ENCODE peak calls at places on chromosomes 12 and 14, in five cellular contexts. N is IMR-90; K is fibroblast of mammary gland; E is AG09319; Q is activated CD4-positive, alpha-beta T cell treated with anti-CD3 and anti-CD28 coated beads, Interleukin-2, amount 50 U/mL, for 1 hour. P is an unnamed sample.

GRCh38 chr12:57622293-57623245 is 10.4 kb downstream of the B4GALNT1 start:
- DNase-seq in N (no peak), K (no peak), E (no peak), Q (no peak), P (no peak)

GRCh38 chr14:104036250-104036649 is 49.2 kb upstream of the ASPG start:
- DNase-seq in N (no peak), K (no peak), E (no peak), Q (no peak), P (no peak)

GRCh38 chr14:95725685-95726336 is 11.9 kb upstream of the TCL1A start:
- DNase-seq in N (no peak), K (no peak), E (no peak), Q (no peak), P (no peak)

GRCh38 chr12:104323899-104324298 is 20.4 kb downstream of the EID3 start:
- DNase-seq in N (no peak), K (no peak), E (no peak), Q (no peak), P (no peak)

GRCh38 chr12:46246021-46246700 is 22.7 kb downstream of the SLC38A1 start:
- DNase-seq in N (no peak), K (no peak), E (no peak), Q (no peak), P (no peak)

GRCh38 chr14:99966912-99967311 is 98.3 kb upstream of the EVL start:
- DNase-seq in N (no peak), K (no peak), E (no peak), Q (no peak), P (no peak)

GRCh38 chr14:54348001-54348611 is 48.7 kb upstream of the CDKN3 start:
- DNase-seq in N (peak; percentile 47), K (peak; percentile 53), E (no peak), Q (no peak), P (peak; percentile 92)

GRCh38 chr12:32407795-32408194 is 8.4 kb downstream of the FGD4 start:
- DNase-seq in N (no peak), K (no peak), E (no peak), Q (no peak), P (no peak)

GRCh38 chr12:121364657-121365265 is 12.6 kb upstream of the ANAPC5 start:
- DNase-seq in N (peak; percentile 8), K (peak; percentile 9), E (no peak), Q (no peak), P (no peak)

GRCh38 chr12:65643171-65643570 is 181.1 kb upstream of the HMGA2 start:
- DNase-seq in N (no peak), K (peak; percentile 76), E (no peak), Q (no peak), P (no peak)

GRCh38 chr12:54287316-54288157 is 7.0 kb downstream of the HNRNPA1 start:
- DNase-seq in N (no peak), K (no peak), E (no peak), Q (no peak), P (no peak)